ENCODE peak calls at places on chromosomes 3 and 15, in eight cellular contexts. One of them, this sample, is unnamed.

GRCh38 chr3:108235290-108235689 is 13.1 kb upstream of the IFT57 start:
- DNase-seq in upper lobe of left lung: no peak
- DNase-seq in ovary: no peak
- DNase-seq in heart left ventricle: no peak
- DNase-seq in GM12892: no peak
- DNase-seq in spleen: no peak
- DNase-seq in stomach: no peak
- DNase-seq in GM12891: no peak
- DNase-seq in this sample: no peak

GRCh38 chr3:149085828-149086231 is 503 bp downstream of the HLTF start:
- DNase-seq in GM12892: no peak
- DNase-seq in spleen: peak
- DNase-seq in ovary: no peak
- DNase-seq in upper lobe of left lung: no peak
- DNase-seq in stomach: no peak
- DNase-seq in GM12891: no peak
- DNase-seq in heart left ventricle: no peak
- DNase-seq in this sample: no peak

GRCh38 chr3:186882881-186883685 is 40.6 kb downstream of the ADIPOQ start:
- DNase-seq in ovary: no peak
- DNase-seq in spleen: no peak
- DNase-seq in upper lobe of left lung: no peak
- DNase-seq in GM12892: no peak
- DNase-seq in heart left ventricle: no peak
- DNase-seq in GM12891: no peak
- DNase-seq in stomach: no peak
- DNase-seq in this sample: no peak

GRCh38 chr3:10419637-10420232 is 85.7 kb downstream of the ATP2B2 start:
- DNase-seq in GM12892: no peak
- DNase-seq in ovary: no peak
- DNase-seq in heart left ventricle: no peak
- DNase-seq in stomach: no peak
- DNase-seq in spleen: peak
- DNase-seq in upper lobe of left lung: no peak
- DNase-seq in GM12891: no peak
- DNase-seq in this sample: no peak

GRCh38 chr3:58306662-58307286 is 454 bp downstream of the HTD2 start:
- DNase-seq in ovary: peak
- DNase-seq in spleen: peak
- DNase-seq in upper lobe of left lung: peak
- DNase-seq in stomach: peak
- DNase-seq in GM12892: peak
- DNase-seq in heart left ventricle: peak
- DNase-seq in GM12891: peak
- DNase-seq in this sample: peak

GRCh38 chr15:75947117-75947516 is 43.4 kb downstream of the FBXO22 start:
- DNase-seq in GM12891: no peak
- DNase-seq in spleen: no peak
- DNase-seq in stomach: no peak
- DNase-seq in GM12892: no peak
- DNase-seq in heart left ventricle: no peak
- DNase-seq in ovary: no peak
- DNase-seq in upper lobe of left lung: no peak
- DNase-seq in this sample: no peak

GRCh38 chr15:75042730-75043508 is 19.5 kb downstream of the PPCDC start:
- DNase-seq in spleen: peak
- DNase-seq in GM12891: peak
- DNase-seq in ovary: peak
- DNase-seq in stomach: peak
- DNase-seq in GM12892: peak
- DNase-seq in heart left ventricle: peak
- DNase-seq in upper lobe of left lung: peak
- DNase-seq in this sample: peak

GRCh38 chr3:6697722-6698121 is 163.2 kb upstream of the GRM7 start:
- DNase-seq in GM12891: no peak
- DNase-seq in upper lobe of left lung: no peak
- DNase-seq in heart left ventricle: no peak
- DNase-seq in ovary: no peak
- DNase-seq in GM12892: no peak
- DNase-seq in spleen: no peak
- DNase-seq in stomach: no peak
- DNase-seq in this sample: no peak

GRCh38 chr3:177108648-177109047 is 88.6 kb downstream of the TBL1XR1 start:
- DNase-seq in spleen: no peak
- DNase-seq in stomach: no peak
- DNase-seq in ovary: no peak
- DNase-seq in heart left ventricle: no peak
- DNase-seq in GM12892: no peak
- DNase-seq in upper lobe of left lung: no peak
- DNase-seq in GM12891: no peak
- DNase-seq in this sample: no peak

GRCh38 chr3:122797291-122797690 is 2.4 kb downstream of the SLC49A4 start:
- DNase-seq in stomach: no peak
- DNase-seq in spleen: no peak
- DNase-seq in heart left ventricle: no peak
- DNase-seq in ovary: no peak
- DNase-seq in upper lobe of left lung: no peak
- DNase-seq in GM12892: no peak
- DNase-seq in GM12891: no peak
- DNase-seq in this sample: no peak

GRCh38 chr15:69719527-69719926 is 266.9 kb downstream of the RPLP1 start:
- DNase-seq in heart left ventricle: no peak
- DNase-seq in ovary: no peak
- DNase-seq in upper lobe of left lung: peak
- DNase-seq in GM12891: no peak
- DNase-seq in GM12892: no peak
- DNase-seq in spleen: peak
- DNase-seq in stomach: peak
- DNase-seq in this sample: no peak

GRCh38 chr3:177126015-177126773 is 71.1 kb downstream of the TBL1XR1 start:
- DNase-seq in upper lobe of left lung: no peak
- DNase-seq in GM12891: no peak
- DNase-seq in ovary: no peak
- DNase-seq in spleen: no peak
- DNase-seq in stomach: no peak
- DNase-seq in GM12892: no peak
- DNase-seq in heart left ventricle: no peak
- DNase-seq in this sample: no peak

GRCh38 chr3:49609314-49609713 is 55.0 kb downstream of the BSN start:
- DNase-seq in ovary: no peak
- DNase-seq in upper lobe of left lung: no peak
- DNase-seq in stomach: peak
- DNase-seq in GM12891: no peak
- DNase-seq in heart left ventricle: no peak
- DNase-seq in spleen: no peak
- DNase-seq in GM12892: no peak
- DNase-seq in this sample: no peak

GRCh38 chr15:60423540-60423939 is 25.8 kb upstream of the ANXA2 start:
- DNase-seq in GM12892: no peak
- DNase-seq in stomach: no peak
- DNase-seq in upper lobe of left lung: peak
- DNase-seq in heart left ventricle: no peak
- DNase-seq in GM12891: no peak
- DNase-seq in spleen: no peak
- DNase-seq in ovary: no peak
- DNase-seq in this sample: no peak

GRCh38 chr3:86245360-86245759 is 745.6 kb downstream of the VGLL3 start:
- DNase-seq in stomach: no peak
- DNase-seq in spleen: no peak
- DNase-seq in GM12892: no peak
- DNase-seq in GM12891: no peak
- DNase-seq in ovary: no peak
- DNase-seq in upper lobe of left lung: no peak
- DNase-seq in heart left ventricle: no peak
- DNase-seq in this sample: no peak

GRCh38 chr15:23566070-23567050 is 886 bp downstream of the MKRN3 start:
- DNase-seq in heart left ventricle: no peak
- DNase-seq in GM12891: no peak
- DNase-seq in ovary: no peak
- DNase-seq in upper lobe of left lung: no peak
- DNase-seq in stomach: no peak
- DNase-seq in GM12892: no peak
- DNase-seq in spleen: no peak
- DNase-seq in this sample: no peak
- TF ChIP-seq POLR2A in heart left ventricle: no peak
- TF ChIP-seq POLR2A in GM12891: no peak
- TF ChIP-seq POLR2A in ovary: no peak
- TF ChIP-seq POLR2A in upper lobe of left lung: no peak
- TF ChIP-seq POLR2A in stomach: no peak
- TF ChIP-seq POLR2A in GM12892: no peak
- TF ChIP-seq POLR2A in spleen: no peak
- TF ChIP-seq POLR2A in this sample: no peak

DNA sequence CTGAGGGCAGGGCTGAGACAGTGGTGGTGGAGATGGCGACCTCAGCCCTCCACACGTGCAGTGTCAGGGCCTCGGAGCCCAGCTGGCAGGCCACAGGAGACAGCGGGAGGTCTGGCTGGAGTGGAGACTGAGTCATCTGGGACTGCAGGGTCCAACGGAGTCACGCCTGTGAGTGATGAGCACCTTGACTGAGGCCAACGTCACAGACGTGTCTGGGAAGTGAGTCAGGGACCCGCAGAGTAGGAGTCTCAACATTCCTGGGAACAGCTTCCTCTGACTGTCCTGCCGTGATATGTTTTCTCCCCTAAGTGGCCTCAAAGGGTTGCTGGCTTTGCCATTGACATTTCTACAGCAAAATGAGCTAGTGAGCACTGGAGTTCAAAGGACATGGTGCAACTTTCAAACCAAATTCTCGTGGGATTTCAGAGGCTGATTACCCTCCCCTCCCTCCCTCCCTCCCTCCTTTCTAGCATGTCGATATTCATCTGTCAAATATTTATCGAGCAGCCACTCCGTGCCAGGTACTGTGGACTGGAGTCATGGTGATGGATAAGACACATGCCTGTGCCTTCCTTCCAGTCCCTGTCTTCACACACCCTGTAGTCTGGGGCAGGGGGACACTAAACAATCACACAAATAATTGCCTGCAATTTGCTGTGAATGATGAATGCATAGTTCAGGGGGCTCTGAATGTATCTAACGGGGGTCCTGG is 53.3 kb upstream of the AMOTL2 start:
- DNase-seq in ovary: no peak
- DNase-seq in spleen: no peak
- DNase-seq in upper lobe of left lung: no peak
- DNase-seq in stomach: no peak
- DNase-seq in GM12892: no peak
- DNase-seq in GM12891: no peak
- DNase-seq in heart left ventricle: no peak
- DNase-seq in this sample: no peak
- TF ChIP-seq POLR2A in ovary: no peak
- TF ChIP-seq POLR2A in spleen: no peak
- TF ChIP-seq POLR2A in upper lobe of left lung: no peak
- TF ChIP-seq POLR2A in stomach: no peak
- TF ChIP-seq POLR2A in GM12892: no peak
- TF ChIP-seq POLR2A in GM12891: no peak
- TF ChIP-seq POLR2A in heart left ventricle: no peak
- TF ChIP-seq POLR2A in this sample: no peak

GRCh38 chr3:69080233-69080644 is at the start of gene UBA3:
- DNase-seq in ovary: peak
- DNase-seq in spleen: peak
- DNase-seq in GM12892: peak
- DNase-seq in upper lobe of left lung: peak
- DNase-seq in stomach: peak
- DNase-seq in GM12891: peak
- DNase-seq in heart left ventricle: peak
- DNase-seq in this sample: peak

GRCh38 chr3:69079269-69080159 is 651 bp downstream of the UBA3 start:
- DNase-seq in GM12892: no peak
- DNase-seq in spleen: peak
- DNase-seq in stomach: no peak
- DNase-seq in GM12891: no peak
- DNase-seq in ovary: no peak
- DNase-seq in heart left ventricle: peak
- DNase-seq in upper lobe of left lung: no peak
- DNase-seq in this sample: peak

GRCh38 chr3:69082805-69083204 is 1.9 kb upstream of the ARL6IP5 start:
- DNase-seq in upper lobe of left lung: peak
- DNase-seq in stomach: peak
- DNase-seq in spleen: no peak
- DNase-seq in GM12891: no peak
- DNase-seq in ovary: no peak
- DNase-seq in heart left ventricle: no peak
- DNase-seq in GM12892: peak
- DNase-seq in this sample: no peak

GRCh38 chr3:69084326-69084667 is 440 bp upstream of the ARL6IP5 start:
- DNase-seq in ovary: no peak
- DNase-seq in GM12891: no peak
- DNase-seq in upper lobe of left lung: peak
- DNase-seq in heart left ventricle: no peak
- DNase-seq in stomach: peak
- DNase-seq in spleen: no peak
- DNase-seq in GM12892: no peak
- DNase-seq in this sample: no peak

GRCh38 chr3:69081583-69082262 is 1.6 kb upstream of the UBA3 start:
- DNase-seq in ovary: no peak
- DNase-seq in spleen: no peak
- DNase-seq in GM12891: no peak
- DNase-seq in upper lobe of left lung: no peak
- DNase-seq in GM12892: no peak
- DNase-seq in stomach: no peak
- DNase-seq in heart left ventricle: no peak
- DNase-seq in this sample: no peak
- TF ChIP-seq POLR2A in ovary: no peak
- TF ChIP-seq POLR2A in spleen: no peak
- TF ChIP-seq POLR2A in GM12891: no peak
- TF ChIP-seq POLR2A in upper lobe of left lung: no peak
- TF ChIP-seq POLR2A in GM12892: no peak
- TF ChIP-seq POLR2A in stomach: no peak
- TF ChIP-seq POLR2A in heart left ventricle: no peak
- TF ChIP-seq POLR2A in this sample: no peak

DNA sequence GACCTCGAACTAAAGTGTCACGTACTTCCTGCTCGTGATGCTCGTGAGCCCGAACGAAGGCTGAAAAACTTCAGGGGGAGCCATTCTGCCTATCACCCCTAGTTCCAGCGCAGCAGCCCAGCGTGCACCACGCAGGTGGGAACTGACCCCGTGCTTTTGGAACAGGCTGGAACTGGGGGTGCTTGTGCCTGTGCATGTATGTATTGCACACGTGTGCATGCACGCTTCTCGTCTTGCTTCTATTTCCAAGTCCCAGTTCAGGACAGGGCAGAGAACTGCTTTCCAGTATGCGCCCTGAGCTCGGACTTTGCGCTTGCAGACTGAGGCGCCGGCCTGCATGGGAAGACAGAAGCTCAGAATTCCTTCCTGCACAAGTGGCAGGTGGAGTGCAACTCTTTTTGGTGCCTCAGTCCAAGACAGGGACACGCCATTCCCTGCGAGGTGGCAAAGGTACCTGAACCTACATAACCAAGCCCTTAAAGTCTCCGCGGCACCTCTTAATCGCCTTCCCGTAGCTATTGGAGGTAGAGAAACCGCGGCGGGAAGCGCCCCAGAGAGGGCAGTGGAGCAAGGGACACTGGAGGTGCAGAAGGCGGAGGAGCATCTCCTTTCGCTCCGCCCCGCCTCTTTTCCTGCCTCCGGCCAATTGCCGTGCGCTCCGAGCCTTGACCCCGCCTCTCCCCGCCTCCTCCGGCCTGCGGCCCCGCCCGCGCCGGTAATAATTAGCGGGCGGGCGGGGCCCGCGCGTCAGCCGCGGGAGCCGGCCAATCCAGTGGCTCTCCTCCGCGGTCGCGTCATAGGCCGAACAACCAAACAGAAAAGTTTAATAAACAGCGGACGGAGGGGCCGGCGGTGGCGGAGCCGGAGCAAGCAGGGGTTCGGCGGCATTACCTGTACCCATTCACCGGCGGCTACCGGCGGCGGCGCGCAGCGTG is at the start of gene ZFAND6:
- DNase-seq in heart left ventricle: peak
- DNase-seq in GM12892: peak
- DNase-seq in upper lobe of left lung: peak
- DNase-seq in stomach: peak
- DNase-seq in ovary: peak
- DNase-seq in spleen: peak
- DNase-seq in GM12891: peak
- DNase-seq in this sample: peak
- TF ChIP-seq POLR2A in heart left ventricle: peak
- TF ChIP-seq POLR2A in GM12892: peak
- TF ChIP-seq POLR2A in upper lobe of left lung: peak
- TF ChIP-seq POLR2A in stomach: no peak
- TF ChIP-seq POLR2A in ovary: peak
- TF ChIP-seq POLR2A in spleen: peak
- TF ChIP-seq POLR2A in GM12891: peak
- TF ChIP-seq POLR2A in this sample: peak